ENCODE peak calls at places on chromosomes 13 and 19, in five cellular contexts. N is ascending aorta, H is psoas muscle, P is GM23338, J is tibial artery. Q is an unnamed sample.

GRCh38 chr19:19550454-19550842 is 12.4 kb downstream of the CILP2 start:
- DNase-seq in J (no peak), P (no peak), H (no peak), N (no peak), Q (no peak)

GRCh38 chr13:112910616-112911280 is 58.3 kb upstream of the MCF2L start:
- DNase-seq in J (no peak), H (no peak), P (no peak), N (no peak), Q (no peak)

GRCh38 chr13:111503376-111503775 is 182.9 kb downstream of the TEX29 start:
- DNase-seq in H (no peak), P (no peak), J (no peak), N (no peak), Q (no peak)

GRCh38 chr19:55041627-55042343 is 3.7 kb upstream of the GP6 start:
- DNase-seq in H (no peak), N (no peak), J (no peak), P (no peak), Q (no peak)

GRCh38 chr19:10815969-10816635 is 19.9 kb downstream of the TMED1 start:
- DNase-seq in J (no peak), P (peak; percentile 13), N (no peak), H (no peak), Q (no peak)

GRCh38 chr13:52642131-52642530 is at the start of gene HNRNPA1L2:
- DNase-seq in P (no peak), J (no peak), H (no peak), N (no peak), Q (no peak)

GRCh38 chr19:44803442-44804428 is 5.2 kb upstream of the BCAM start:
- DNase-seq in H (no peak), N (no peak), J (no peak), P (no peak), Q (no peak)

GRCh38 chr13:26050568-26051230 is 1.1 kb downstream of the SHISA2 start:
- DNase-seq in J (no peak), P (peak; percentile 79), H (peak; percentile 42), N (no peak), Q (peak; percentile 24)

GRCh38 chr13:51818771-51819511 is 15.0 kb upstream of the DHRS12 start:
- DNase-seq in H (peak; percentile 30), N (no peak), P (no peak), J (peak; percentile 37), Q (no peak)

DNA sequence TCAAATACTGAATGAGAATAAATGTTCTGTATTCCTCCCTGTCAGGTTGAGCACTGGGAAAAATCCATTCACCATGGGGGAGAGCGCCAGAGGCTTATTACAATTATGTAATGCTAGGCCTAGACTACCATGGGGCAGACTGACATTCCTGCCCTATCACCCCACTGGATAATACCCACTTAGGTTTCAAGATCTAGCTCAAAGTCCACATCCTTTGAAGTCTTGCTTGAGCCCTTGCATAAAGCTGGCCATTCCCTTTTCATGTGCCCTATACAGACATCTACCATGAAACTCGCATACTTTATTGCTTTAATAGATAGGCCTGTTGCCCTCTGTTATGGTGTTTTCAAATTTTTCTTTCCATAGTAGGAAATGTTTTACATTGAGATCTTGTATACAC is 149.3 kb downstream of the RGCC start:
- DNase-seq in J (no peak), N (no peak), P (no peak), H (no peak), Q (no peak)
- TF ChIP-seq CTCF in J (no peak), N (no peak), P (no peak), H (no peak), Q (no peak)

DNA sequence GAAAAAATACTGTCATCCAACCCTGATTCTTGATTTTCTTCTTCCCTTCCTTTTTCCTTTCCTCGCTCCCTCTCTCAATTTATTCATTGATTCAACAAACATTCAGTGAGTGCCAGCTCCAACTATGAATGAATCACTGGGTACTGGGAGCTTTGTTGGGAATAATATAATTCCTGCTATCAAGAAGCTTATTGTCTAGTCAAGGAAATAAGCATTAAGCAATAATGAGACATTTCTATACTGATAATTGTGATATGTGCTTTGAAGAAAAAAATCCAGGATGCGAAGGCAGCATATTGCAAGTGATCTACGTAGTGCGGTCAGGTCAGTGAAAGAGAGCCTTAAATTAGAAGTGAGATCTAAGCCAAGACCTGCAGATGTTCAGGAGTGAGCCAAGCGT is 253.6 kb downstream of the LHFPL6 start:
- DNase-seq in J (no peak), H (no peak), N (no peak), P (no peak), Q (no peak)
- H3K27ac ChIP-seq in J (no peak overlapping the region), H (no peak overlapping the region), N (peak overlapping the region; percentile 56), P (no peak overlapping the region), Q (no peak overlapping the region)

DNA sequence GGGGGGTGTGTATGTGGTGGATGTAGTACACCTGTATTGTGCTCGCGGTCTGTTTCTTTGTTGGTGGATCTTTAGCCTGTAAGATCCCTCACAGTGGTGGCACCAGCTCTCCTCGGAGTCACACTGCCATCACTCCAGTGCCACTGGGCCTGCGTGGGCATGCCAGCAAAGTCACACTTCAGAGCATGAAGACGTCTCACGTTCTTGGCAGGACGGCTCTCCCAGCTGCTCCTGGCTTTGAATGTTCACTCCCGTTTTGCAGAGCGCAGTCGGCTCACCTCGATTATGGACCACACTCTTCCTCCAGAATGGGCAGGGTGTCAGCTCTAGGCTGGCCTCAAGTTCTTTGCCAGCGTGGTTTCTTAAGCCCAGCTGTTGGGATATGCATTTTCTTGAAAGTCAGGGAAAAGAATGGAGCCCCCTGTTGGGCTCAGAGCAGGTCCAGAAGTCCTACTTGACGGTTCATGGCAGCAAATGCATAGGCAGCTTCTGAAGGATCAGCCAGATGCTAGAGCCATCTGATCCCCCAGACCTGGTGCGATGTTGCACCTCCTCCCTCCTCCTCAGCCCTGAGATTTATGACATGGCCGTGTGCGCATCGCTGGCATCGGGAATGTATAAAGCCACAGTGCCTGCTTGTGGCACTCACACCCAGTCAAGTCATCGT is 40.4 kb upstream of the NPAS1 start:
- DNase-seq in N (no peak), J (no peak), H (no peak), P (no peak), Q (no peak)
- H3K4me1 ChIP-seq in N (peaks cover 91% of the 10 kb centered on the region), J (peaks cover 98% of the 10 kb centered on the region), H (peaks cover 85% of the 10 kb centered on the region), P (peaks cover 34% of the 10 kb centered on the region), Q (peaks cover 39% of the 10 kb centered on the region)

DNA sequence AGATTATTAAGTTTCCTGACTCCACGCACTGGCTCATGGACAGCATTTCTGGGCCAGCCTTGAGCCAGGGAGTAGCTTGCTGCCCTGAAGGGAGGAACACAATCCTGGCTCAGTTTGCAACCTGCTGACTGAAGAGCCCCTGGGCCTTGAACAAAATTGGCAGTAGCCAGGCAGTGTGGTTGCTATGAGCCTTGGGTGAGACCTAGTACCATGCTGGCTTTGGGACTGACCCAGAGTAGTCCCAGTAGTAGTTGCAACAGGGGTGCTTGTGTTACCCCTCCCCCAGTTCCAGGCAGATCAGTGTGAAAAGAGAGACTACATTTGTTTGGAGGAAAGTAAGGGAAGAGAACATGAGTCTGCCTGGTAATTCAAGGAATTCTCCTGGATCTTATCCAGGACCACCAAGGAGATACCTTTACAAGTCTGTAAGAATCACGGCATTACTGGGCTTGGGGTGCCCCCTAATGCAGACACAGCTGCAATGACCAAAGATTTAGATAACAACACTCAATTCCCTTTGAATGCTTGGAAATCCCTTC is 22.0 kb downstream of the ITGBL1 start:
- DNase-seq in J (peak; percentile 44), P (peak; percentile 79), H (no peak), N (no peak), Q (no peak)
- TF ChIP-seq CTCF in J (peak; percentile 43), P (peak; percentile 88), H (no peak), N (peak; percentile 29), Q (no peak)